ENCODE peak calls at places on chromosomes 5 and 9, in seven cellular contexts. D is DND-41, J is nephron progenitor cell, Y is adrenal gland, A is AG04450, R is IMR-90, Q is A549. K is an unnamed sample.

GRCh38 chr9:14186096-14186495 is 127.8 kb downstream of the NFIB start:
- DNase-seq in R (no peak), D (no peak), J (no peak), Y (no peak), Q (no peak), A (no peak), K (no peak)

GRCh38 chr5:31717586-31717985 is 78.7 kb downstream of the PDZD2 start:
- DNase-seq in A (no peak), D (no peak), Q (no peak), J (no peak), Y (no peak), R (no peak), K (no peak)

GRCh38 chr5:158153508-158153907 is 294.6 kb upstream of the CLINT1 start:
- DNase-seq in Y (no peak), J (no peak), A (no peak), Q (no peak), D (no peak), R (no peak), K (no peak)

GRCh38 chr5:142697846-142698245 is 12.0 kb upstream of the FGF1 start:
- DNase-seq in Q (no peak), R (peak), J (no peak), D (no peak), Y (no peak), A (no peak), K (no peak)

GRCh38 chr9:95193480-95193879 is 124.0 kb downstream of the FANCC start:
- DNase-seq in Y (no peak), A (no peak), Q (no peak), D (no peak), R (no peak), J (no peak), K (no peak)

GRCh38 chr9:95696701-95697100 is 178.8 kb upstream of the ERCC6L2 start:
- DNase-seq in R (no peak), J (no peak), D (no peak), A (no peak), Y (no peak), Q (no peak), K (no peak)

GRCh38 chr5:53418844-53419243 is 61.6 kb upstream of the FST start:
- DNase-seq in D (no peak), A (peak), J (no peak), Q (peak), R (peak), Y (no peak), K (no peak)

GRCh38 chr5:95963650-95964410 is 2.2 kb upstream of the ELL2 start:
- DNase-seq in D (no peak), Q (no peak), Y (no peak), R (no peak), J (no peak), A (no peak), K (no peak)

GRCh38 chr5:42994285-42995151 is 45.6 kb downstream of the ANXA2R start:
- DNase-seq in A (peak), Y (peak), R (peak), Q (peak), D (peak), J (peak), K (peak)

GRCh38 chr5:181173420-181174342 is 26.3 kb downstream of the OR2V2 start:
- DNase-seq in J (peak), Q (peak), R (peak), Y (no peak), D (no peak), A (no peak), K (no peak)

GRCh38 chr9:34380034-34380510 is 3.4 kb upstream of the MYORG start:
- DNase-seq in A (no peak), R (no peak), D (no peak), J (peak), Q (no peak), Y (no peak), K (no peak)

GRCh38 chr5:74248576-74248975 is 392.0 kb downstream of the ENC1 start:
- DNase-seq in Y (no peak), R (no peak), J (no peak), A (no peak), D (no peak), Q (no peak), K (no peak)

GRCh38 chr9:126144617-126145456 is 181.8 kb upstream of the MVB12B start:
- DNase-seq in Q (no peak), D (no peak), J (no peak), Y (no peak), A (no peak), R (no peak), K (no peak)

GRCh38 chr5:67094476-67095300 is 101.9 kb downstream of the CD180 start:
- DNase-seq in Y (no peak), J (no peak), D (no peak), A (peak), Q (no peak), R (peak), K (no peak)

GRCh38 chr5:68962632-68963484 is 131.0 kb upstream of the SLC30A5 start:
- DNase-seq in D (peak), R (peak), Q (peak), Y (peak), A (peak), J (peak), K (peak)

GRCh38 chr9:99816392-99816791 is 5.3 kb upstream of the NR4A3 start:
- DNase-seq in J (no peak), D (no peak), R (no peak), Y (no peak), Q (no peak), A (no peak), K (no peak)

GRCh38 chr5:143761663-143762062 is 50.3 kb upstream of the HMHB1 start:
- DNase-seq in R (no peak), A (no peak), D (no peak), Q (no peak), Y (no peak), J (no peak), K (no peak)

GRCh38 chr5:145689235-145689634 is 145.9 kb downstream of the PRELID2 start:
- DNase-seq in A (no peak), Q (no peak), J (no peak), Y (no peak), D (no peak), R (no peak), K (no peak)

GRCh38 chr5:61732376-61732775 is 400.3 kb downstream of the ZSWIM6 start:
- DNase-seq in Y (no peak), D (no peak), A (no peak), Q (no peak), J (peak), R (no peak), K (peak)

GRCh38 chr9:132456241-132456640 is 46.2 kb downstream of the CFAP77 start:
- DNase-seq in A (no peak), D (no peak), Q (no peak), Y (no peak), R (no peak), J (no peak), K (no peak)

GRCh38 chr9:98303556-98304125 is 48.2 kb upstream of the TBC1D2 start:
- DNase-seq in Y (no peak), Q (no peak), R (no peak), J (no peak), D (no peak), A (no peak), K (no peak)

GRCh38 chr5:2686725-2687124 is 64.8 kb downstream of the IRX2 start:
- DNase-seq in R (no peak), D (no peak), J (no peak), A (no peak), Q (no peak), Y (no peak), K (no peak)

GRCh38 chr5:127942246-127943060 is 141.1 kb upstream of the SLC12A2 start:
- DNase-seq in J (no peak), D (no peak), Q (no peak), R (peak), Y (no peak), A (no peak), K (no peak)

GRCh38 chr9:90022474-90022873 is 417.7 kb downstream of the GADD45G start:
- DNase-seq in Q (peak), A (no peak), D (no peak), J (no peak), R (no peak), Y (no peak), K (no peak)

GRCh38 chr9:72883867-72884266 is 69.0 kb downstream of the ALDH1A1 start:
- DNase-seq in Y (no peak), R (no peak), Q (no peak), A (no peak), D (no peak), J (no peak), K (no peak)

GRCh38 chr5:37121465-37121864 is 127.7 kb downstream of the CPLANE1 start:
- DNase-seq in Q (no peak), Y (no peak), A (no peak), R (no peak), D (no peak), J (no peak), K (no peak)

DNA sequence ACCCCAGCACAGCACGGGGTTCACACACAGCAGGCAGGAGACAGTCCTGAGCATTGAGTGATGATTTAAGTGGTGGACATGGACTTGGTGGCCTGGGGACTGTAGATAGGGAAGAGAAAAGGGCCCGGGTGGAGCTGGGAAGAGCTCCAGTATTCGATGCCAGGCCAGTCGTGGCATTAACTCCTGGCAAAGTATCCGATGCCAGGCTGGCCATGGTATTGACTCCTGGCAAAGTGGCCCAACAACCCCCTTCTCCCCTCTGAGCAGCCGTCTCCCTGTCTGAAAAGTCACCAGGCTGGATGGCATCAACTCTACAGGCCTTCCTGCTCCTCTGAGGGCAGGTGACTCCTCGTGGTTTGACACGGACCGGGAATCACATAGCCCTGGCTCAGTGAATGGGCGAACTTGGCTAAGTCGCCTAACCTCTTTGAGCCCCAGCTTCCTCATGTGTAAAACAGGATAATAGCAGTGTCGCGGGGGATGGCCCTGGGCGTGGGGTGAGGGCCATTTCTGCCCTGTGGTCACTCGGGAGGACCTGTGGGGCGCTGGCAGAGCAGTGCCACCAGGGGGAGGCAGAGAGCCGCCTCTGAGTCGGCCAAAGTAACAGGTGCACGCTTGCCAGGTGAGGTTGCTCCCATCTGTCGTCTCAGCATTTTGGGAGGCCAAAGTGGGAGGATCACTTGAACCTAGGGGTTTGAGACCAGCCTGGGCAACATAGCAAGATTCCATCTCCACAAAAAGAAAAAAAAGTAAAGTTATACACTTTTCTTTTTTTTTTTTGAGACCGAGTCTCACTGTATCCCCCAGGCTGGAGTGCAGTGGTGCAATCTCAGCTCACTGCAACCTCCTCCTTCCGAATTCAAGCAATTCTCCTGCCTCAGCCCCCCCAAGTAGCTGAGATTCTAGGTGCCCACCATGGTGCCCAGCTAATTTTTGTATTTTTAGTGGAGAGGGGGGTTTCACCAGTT is 5.7 kb upstream of the SEC16A start:
- DNase-seq in R (peak), A (no peak), J (peak), Y (peak), Q (peak), D (peak), K (peak)
- TF ChIP-seq CTCF in R (peak), A (peak), J (peak), Y (peak), Q (peak), D (peak), K (peak)

GRCh38 chr5:126536874-126537273 is 58.1 kb downstream of the ALDH7A1 start:
- DNase-seq in R (no peak), A (no peak), Y (no peak), D (no peak), Q (no peak), J (no peak), K (no peak)
- TF ChIP-seq CTCF in R (peak), A (peak), Y (no peak), D (no peak), Q (no peak), J (no peak), K (no peak)

DNA sequence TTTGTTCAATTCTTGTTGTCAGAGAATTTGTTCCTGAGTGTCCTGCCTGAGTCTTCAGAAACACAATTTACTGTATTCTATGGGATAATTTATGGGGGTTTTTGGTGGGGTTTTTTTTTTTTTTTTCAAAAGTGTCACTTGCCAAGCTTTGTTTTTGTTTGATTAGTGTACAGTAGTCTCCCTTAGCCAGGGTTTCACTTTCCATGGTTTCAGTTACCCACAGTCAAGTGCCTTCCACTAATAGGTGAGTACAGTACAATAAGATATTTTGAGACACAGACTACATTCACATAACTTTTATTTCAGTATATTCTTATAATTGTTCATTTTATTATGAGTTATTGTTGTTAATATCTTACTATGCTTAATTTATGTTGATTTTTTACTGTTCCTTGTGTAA is 25.0 kb upstream of the AUH start:
- DNase-seq in Q (no peak), A (no peak), R (no peak), Y (no peak), J (no peak), D (no peak), K (no peak)
- TF ChIP-seq CTCF in Q (no peak), A (no peak), R (no peak), Y (no peak), J (no peak), D (no peak), K (no peak)

DNA sequence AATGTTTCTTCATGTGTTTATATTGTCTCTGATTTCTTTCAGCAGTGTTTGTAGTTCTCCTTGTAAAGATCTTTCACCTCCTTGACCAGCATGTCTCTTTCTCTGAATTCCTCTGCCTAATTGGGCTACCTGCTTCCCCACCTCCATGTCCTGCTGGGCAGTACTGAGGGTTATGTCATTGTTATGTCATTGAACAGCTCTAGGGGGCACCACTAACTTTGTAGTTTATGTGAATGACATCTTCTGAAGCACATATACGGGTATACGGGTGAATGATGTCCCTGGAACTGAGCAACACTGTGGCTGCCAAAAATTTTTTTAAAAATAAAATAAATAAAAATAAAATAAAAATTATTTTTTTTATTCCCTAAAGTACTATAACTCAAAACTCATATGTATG is 16.9 kb upstream of the SNCAIP start:
- DNase-seq in J (no peak), Q (peak), Y (no peak), A (no peak), D (no peak), R (no peak), K (no peak)
- TF ChIP-seq CTCF in J (no peak), Q (no peak), Y (no peak), A (peak), D (peak), R (peak), K (no peak)

DNA sequence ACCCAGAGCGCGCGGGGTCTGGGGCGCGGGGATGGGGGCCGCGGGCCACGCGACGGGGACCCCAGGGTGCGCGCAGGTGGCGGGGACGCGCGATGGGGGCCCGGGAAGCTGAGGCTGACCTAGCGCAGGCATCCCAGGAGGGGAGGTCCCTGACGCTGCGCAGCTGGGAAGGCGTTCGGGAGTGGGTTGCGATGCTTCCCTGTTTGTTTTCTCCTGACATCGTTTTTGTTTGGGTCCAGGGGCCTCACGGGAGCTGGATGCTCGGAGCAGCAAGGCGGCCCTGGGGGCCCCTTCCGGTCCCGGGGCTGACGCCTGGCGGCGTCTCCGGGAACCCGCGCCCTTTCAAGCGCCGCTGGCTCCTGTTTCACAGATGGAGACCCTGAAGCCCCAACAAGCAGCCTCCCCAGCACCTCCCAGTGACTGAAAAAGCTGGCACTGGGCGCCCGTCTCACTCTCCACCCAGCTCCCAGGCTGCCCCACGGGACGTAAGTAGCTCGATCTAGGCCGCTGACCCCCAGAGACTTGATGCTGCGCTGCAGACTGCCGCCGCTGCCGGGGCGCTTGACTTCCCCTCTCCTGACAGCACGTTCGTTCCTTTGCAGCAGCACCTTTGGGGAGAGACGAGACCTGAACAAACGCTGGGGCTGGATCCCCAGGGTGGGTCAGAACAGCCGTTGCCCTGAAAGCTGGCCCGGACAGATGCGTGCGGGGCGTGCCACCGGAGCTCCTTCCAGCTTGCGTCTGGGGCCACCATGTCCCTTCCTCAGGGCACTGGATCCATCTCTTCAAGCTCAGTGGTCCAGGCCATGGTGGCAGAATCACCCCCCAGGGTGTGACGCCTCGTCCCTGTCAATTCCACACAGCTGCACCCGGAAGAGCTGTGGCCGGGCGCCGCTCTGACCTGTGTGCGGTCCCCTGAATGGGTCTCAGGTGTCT is 593 bp downstream of the BRD3OS start:
- DNase-seq in R (peak), A (no peak), Y (peak), D (peak), J (peak), Q (peak), K (peak)
- TF ChIP-seq CTCF in R (peak), A (peak), Y (no peak), D (peak), J (peak), Q (no peak), K (peak)

GRCh38 chr5:132677682-132678400 is 4.1 kb downstream of the IL4 start:
- DNase-seq in Y (no peak), D (no peak), R (no peak), J (no peak), A (no peak), Q (no peak), K (peak)

GRCh38 chr5:132678735-132679134 is 4.9 kb downstream of the IL4 start:
- DNase-seq in Q (no peak), R (no peak), Y (no peak), A (no peak), J (no peak), D (no peak), K (no peak)

GRCh38 chr5:132675936-132676689 is 2.3 kb downstream of the IL4 start:
- DNase-seq in J (no peak), Y (no peak), R (no peak), A (no peak), D (no peak), Q (no peak), K (no peak)

GRCh38 chr5:132679166-132679565 is 5.4 kb downstream of the IL4 start:
- DNase-seq in D (no peak), Q (no peak), J (no peak), A (no peak), R (no peak), Y (no peak), K (no peak)

GRCh38 chr5:132677191-132677590 is 3.4 kb downstream of the IL4 start:
- DNase-seq in Y (peak), Q (peak), A (peak), J (no peak), D (no peak), R (peak), K (peak)
- TF ChIP-seq CTCF in Y (peak), Q (peak), A (peak), J (no peak), D (no peak), R (peak), K (no peak)

GRCh38 chr9:134396825-134397224 is 70.6 kb downstream of the RXRA start:
- DNase-seq in R (no peak), Y (no peak), Q (no peak), A (no peak), J (no peak), D (peak), K (no peak)
- TF ChIP-seq CTCF in R (no peak), Y (no peak), Q (no peak), A (no peak), J (no peak), D (no peak), K (no peak)

DNA sequence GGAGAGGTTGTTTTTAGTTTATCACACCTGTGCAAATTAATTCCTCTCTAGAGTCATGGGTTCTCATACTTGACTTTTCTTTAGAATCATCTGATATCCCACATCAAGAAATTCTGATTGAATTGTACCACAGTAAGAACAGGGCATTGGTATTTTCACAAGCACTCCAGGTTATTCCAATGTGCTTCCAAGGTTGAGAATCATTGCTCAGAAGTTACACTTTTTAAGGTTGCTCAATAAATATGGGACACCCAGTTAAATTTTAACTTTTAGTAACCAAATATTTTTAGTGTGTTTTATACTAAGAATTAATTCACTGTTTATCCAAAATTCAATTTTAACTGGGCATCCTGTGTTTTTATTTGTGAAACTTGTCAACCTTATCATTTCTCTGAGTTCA is 2.5 kb upstream of the RNF180 start:
- DNase-seq in Y (no peak), R (no peak), A (no peak), J (no peak), D (no peak), Q (no peak), K (no peak)
- TF ChIP-seq CTCF in Y (no peak), R (no peak), A (no peak), J (no peak), D (no peak), Q (no peak), K (no peak)

GRCh38 chr9:272251-273213 is 57.9 kb downstream of the DOCK8 start:
- DNase-seq in J (no peak), A (no peak), Y (no peak), D (peak), R (no peak), Q (no peak), K (no peak)
- TF ChIP-seq CTCF in J (no peak), A (no peak), Y (no peak), D (no peak), R (no peak), Q (no peak), K (no peak)

DNA sequence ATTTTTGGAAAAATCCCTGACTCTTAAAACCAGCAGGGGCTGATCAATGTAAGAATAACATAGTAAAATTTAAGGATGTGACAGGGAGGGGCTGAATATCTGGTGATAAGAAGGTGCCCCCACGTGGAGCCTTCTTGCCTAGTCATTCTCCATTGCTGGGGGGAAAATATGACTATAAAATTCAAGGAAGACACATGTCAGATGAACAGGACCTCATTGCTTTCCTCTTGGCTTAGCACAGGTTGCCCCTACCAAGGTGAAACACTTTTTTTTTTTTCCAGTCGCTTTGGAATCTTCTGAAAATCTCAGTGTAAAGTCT is 310.9 kb downstream of the EFNA5 start:
- DNase-seq in Q (peak), Y (no peak), D (no peak), A (no peak), R (no peak), J (no peak), K (no peak)
- TF ChIP-seq CTCF in Q (peak), Y (no peak), D (no peak), A (no peak), R (no peak), J (no peak), K (no peak)

K was measured in glutamatergic neuron.